ENCODE peak calls at places on chromosomes 5 and 9, in seven cellular contexts. A is astrocyte, Y is nephron progenitor cell, Q is HFF-Myc, C is gastrocnemius medialis, G is retinal pigment epithelial cell, N is esophagus squamous epithelium. H is an unnamed sample.

GRCh38 chr9:98796364-98797101 is at the start of gene ANKS6:
- DNase-seq in A (peak), Y (peak), Q (peak), C (peak), G (no peak), N (no peak), H (peak)

GRCh38 chr5:14250778-14251711 is 107.9 kb downstream of the TRIO start:
- DNase-seq in A (no peak), Y (no peak), Q (no peak), C (no peak), G (no peak), N (no peak), H (no peak)

GRCh38 chr5:139955053-139955605 is 88.0 kb downstream of the NRG2 start:
- DNase-seq in A (no peak), Y (no peak), Q (no peak), C (no peak), G (no peak), N (no peak), H (no peak)

GRCh38 chr9:111658943-111659342 is 2.5 kb upstream of the GNG10 start:
- DNase-seq in A (no peak), Y (no peak), Q (no peak), C (no peak), G (no peak), N (no peak), H (no peak)

GRCh38 chr5:1008451-1009358 is at the start of gene NKD2:
- DNase-seq in A (no peak), Y (peak), Q (no peak), C (no peak), G (no peak), N (no peak), H (no peak)

GRCh38 chr5:81631124-81631523 is 119.8 kb downstream of the SSBP2 start:
- DNase-seq in A (no peak), Y (no peak), Q (no peak), C (no peak), G (peak), N (no peak), H (no peak)

GRCh38 chr9:95373765-95374435 is 56.4 kb upstream of the FANCC start:
- DNase-seq in A (no peak), Y (no peak), Q (no peak), C (no peak), G (no peak), N (no peak), H (no peak)

GRCh38 chr5:125081101-125081500 is 334.7 kb upstream of the ZNF608 start:
- DNase-seq in A (no peak), Y (no peak), Q (no peak), C (no peak), G (no peak), N (no peak), H (no peak)

GRCh38 chr9:91516781-91517180 is 93.1 kb upstream of the NFIL3 start:
- DNase-seq in A (no peak), Y (no peak), Q (no peak), C (no peak), G (no peak), N (no peak), H (no peak)

GRCh38 chr5:128228506-128228905 is 144.9 kb downstream of the SLC12A2 start:
- DNase-seq in A (peak), Y (no peak), Q (peak), C (no peak), G (peak), N (no peak), H (peak)

GRCh38 chr5:162550236-162550635 is 482.7 kb downstream of the GABRG2 start:
- DNase-seq in A (no peak), Y (no peak), Q (no peak), C (no peak), G (no peak), N (no peak), H (no peak)

GRCh38 chr9:6758418-6759113 is 793 bp downstream of the KDM4C start:
- DNase-seq in A (no peak), Y (peak), Q (no peak), C (peak), G (no peak), N (no peak), H (peak)

GRCh38 chr5:50666261-50667078 is at the start of gene PARP8:
- DNase-seq in A (peak), Y (peak), Q (no peak), C (no peak), G (no peak), N (peak), H (peak)

GRCh38 chr9:93450817-93451761 is at the start of gene FAM120A:
- DNase-seq in A (peak), Y (peak), Q (no peak), C (peak), G (no peak), N (peak), H (peak)

GRCh38 chr5:122585111-122585415 is 189.8 kb upstream of the SNX2 start:
- DNase-seq in A (no peak), Y (peak), Q (no peak), C (no peak), G (no peak), N (no peak), H (no peak)

GRCh38 chr5:171336486-171337206 is 27.6 kb downstream of the TLX3 start:
- DNase-seq in A (peak), Y (peak), Q (peak), C (no peak), G (peak), N (no peak), H (peak)

GRCh38 chr9:110048976-110049698 is 158.8 kb downstream of the C9orf152 start:
- DNase-seq in A (no peak), Y (peak), Q (no peak), C (no peak), G (no peak), N (no peak), H (peak)

GRCh38 chr5:96049398-96050272 is 88.0 kb upstream of the ELL2 start:
- DNase-seq in A (peak), Y (no peak), Q (no peak), C (no peak), G (peak), N (no peak), H (peak)

GRCh38 chr9:113233146-113233545 is 11.8 kb downstream of the SLC31A1 start:
- DNase-seq in A (no peak), Y (no peak), Q (no peak), C (no peak), G (no peak), N (no peak), H (peak)

GRCh38 chr9:116115731-116116353 is 37.7 kb upstream of the PAPPA start:
- DNase-seq in A (peak), Y (no peak), Q (no peak), C (no peak), G (no peak), N (no peak), H (peak)

GRCh38 chr9:126334626-126335621 is 8.3 kb downstream of the MVB12B start:
- DNase-seq in A (peak), Y (no peak), Q (no peak), C (peak), G (peak), N (no peak), H (peak)

GRCh38 chr9:129551393-129551973 is 69.4 kb downstream of the C9orf50 start:
- DNase-seq in A (no peak), Y (no peak), Q (no peak), C (no peak), G (no peak), N (no peak), H (no peak)

GRCh38 chr5:106393276-106393675 is 1277.5 kb downstream of the EFNA5 start:
- DNase-seq in A (no peak), Y (no peak), Q (no peak), C (no peak), G (no peak), N (no peak), H (no peak)

GRCh38 chr9:130237763-130238524 is 27.6 kb upstream of the HMCN2 start:
- DNase-seq in A (no peak), Y (no peak), Q (no peak), C (no peak), G (no peak), N (no peak), H (no peak)

GRCh38 chr5:119275146-119275872 is 80.5 kb upstream of the TNFAIP8 start:
- DNase-seq in A (peak), Y (no peak), Q (no peak), C (no peak), G (no peak), N (no peak), H (peak)

GRCh38 chr9:127923771-127924170 is 6.8 kb downstream of the PIP5KL1 start:
- DNase-seq in A (peak), Y (no peak), Q (no peak), C (no peak), G (no peak), N (no peak), H (peak)

GRCh38 chr5:178777557-178777956 is 47.1 kb upstream of the ZNF354A start:
- DNase-seq in A (no peak), Y (no peak), Q (no peak), C (no peak), G (no peak), N (no peak), H (no peak)

GRCh38 chr5:11214851-11215250 is 453.8 kb upstream of the DAP start:
- DNase-seq in A (no peak), Y (no peak), Q (no peak), C (no peak), G (no peak), N (no peak), H (no peak)

GRCh38 chr9:68843239-68843638 is 138.2 kb downstream of the PIP5K1B start:
- DNase-seq in A (no peak), Y (no peak), Q (no peak), C (no peak), G (no peak), N (no peak), H (no peak)

GRCh38 chr5:1777281-1778137 is 22.1 kb downstream of the MRPL36 start:
- DNase-seq in A (no peak), Y (no peak), Q (no peak), C (no peak), G (no peak), N (no peak), H (no peak)

GRCh38 chr9:16673171-16673570 is 197.3 kb downstream of the BNC2 start:
- DNase-seq in A (peak), Y (no peak), Q (no peak), C (no peak), G (no peak), N (no peak), H (no peak)

GRCh38 chr5:171523781-171524180 is 104.3 kb downstream of the FGF18 start:
- DNase-seq in A (no peak), Y (no peak), Q (no peak), C (no peak), G (no peak), N (no peak), H (no peak)

GRCh38 chr9:89234636-89235035 is 56.0 kb upstream of the SHC3 start:
- DNase-seq in A (peak), Y (peak), Q (no peak), C (no peak), G (no peak), N (no peak), H (peak)

GRCh38 chr5:168106008-168106761 is 185.3 kb upstream of the WWC1 start:
- DNase-seq in A (peak), Y (no peak), Q (no peak), C (no peak), G (peak), N (no peak), H (peak)

GRCh38 chr9:27384262-27385014 is 87.5 kb upstream of the EQTN start:
- DNase-seq in A (no peak), Y (no peak), Q (no peak), C (no peak), G (no peak), N (no peak), H (no peak)

GRCh38 chr5:150513375-150514309 is 5.7 kb downstream of the NDST1 start:
- DNase-seq in A (no peak), Y (peak), Q (no peak), C (no peak), G (no peak), N (no peak), H (no peak)
- TF ChIP-seq CTCF in A (peak), Y (peak), Q (no peak), C (no peak), G (peak), N (peak), H (peak)

GRCh38 chr5:78675956-78676727 is 27.6 kb upstream of the LHFPL2 start:
- DNase-seq in A (no peak), Y (no peak), Q (no peak), C (no peak), G (no peak), N (no peak), H (no peak)

GRCh38 chr5:78679905-78680304 is 31.3 kb upstream of the LHFPL2 start:
- DNase-seq in A (no peak), Y (no peak), Q (no peak), C (no peak), G (no peak), N (no peak), H (no peak)

GRCh38 chr5:78672154-78672553 is 23.6 kb upstream of the LHFPL2 start:
- DNase-seq in A (no peak), Y (no peak), Q (no peak), C (no peak), G (no peak), N (no peak), H (no peak)

DNA sequence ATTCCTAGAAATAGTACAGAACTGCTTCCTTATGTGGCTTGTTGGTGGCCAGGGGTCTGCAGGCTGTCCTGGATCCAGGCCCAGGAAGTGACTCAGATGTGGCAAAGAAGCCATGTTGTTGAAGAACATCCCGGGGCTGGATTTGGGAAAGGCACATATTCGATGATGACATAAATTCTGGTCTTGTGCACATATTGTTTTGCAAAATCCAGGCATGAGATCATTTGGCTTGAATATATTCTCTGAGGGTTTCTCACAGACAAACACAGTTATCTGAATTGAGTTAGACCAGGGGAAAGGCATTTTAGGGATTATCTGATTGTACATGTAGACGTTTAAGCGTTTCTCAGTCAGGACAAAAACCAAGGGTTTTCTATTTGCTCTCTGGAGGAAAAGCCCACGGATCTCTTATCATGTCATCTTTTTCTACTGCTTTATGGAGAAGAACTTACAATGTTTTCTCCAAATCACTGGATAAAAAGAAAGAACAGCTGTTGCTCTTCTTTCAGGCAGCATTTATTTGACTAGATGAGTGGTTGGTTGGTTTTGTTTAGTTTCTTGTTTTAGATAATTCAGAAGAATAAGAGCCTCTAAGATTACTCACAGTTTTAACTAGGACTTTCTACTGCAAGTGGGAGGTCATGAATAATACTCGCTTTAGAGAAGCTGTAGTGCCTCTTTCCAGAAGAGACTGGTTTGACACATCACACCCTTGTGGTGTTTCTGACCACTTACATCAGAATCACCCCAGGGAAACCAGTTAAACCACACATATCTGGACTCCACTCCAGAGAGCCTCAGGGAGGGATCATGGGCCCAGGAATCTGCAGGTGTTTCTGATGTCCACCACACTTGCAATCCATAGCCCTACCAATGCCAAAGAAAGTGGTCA is 29.5 kb upstream of the LHFPL2 start:
- DNase-seq in A (peak), Y (no peak), Q (peak), C (peak), G (peak), N (no peak), H (peak)
- TF ChIP-seq CTCF in A (peak), Y (no peak), Q (no peak), C (no peak), G (no peak), N (no peak), H (peak)

GRCh38 chr5:138352071-138352721 is at the start of gene KDM3B:
- DNase-seq in A (peak), Y (peak), Q (no peak), C (peak), G (no peak), N (peak), H (peak)

GRCh38 chr5:138354387-138354786 is 1.9 kb downstream of the KDM3B start:
- DNase-seq in A (no peak), Y (no peak), Q (no peak), C (no peak), G (no peak), N (no peak), H (no peak)

GRCh38 chr5:138353550-138353893 is 1.0 kb downstream of the KDM3B start:
- DNase-seq in A (peak), Y (no peak), Q (no peak), C (no peak), G (no peak), N (no peak), H (no peak)

GRCh38 chr5:138351517-138351916 is 968 bp upstream of the KDM3B start:
- DNase-seq in A (no peak), Y (no peak), Q (no peak), C (no peak), G (no peak), N (no peak), H (peak)

DNA sequence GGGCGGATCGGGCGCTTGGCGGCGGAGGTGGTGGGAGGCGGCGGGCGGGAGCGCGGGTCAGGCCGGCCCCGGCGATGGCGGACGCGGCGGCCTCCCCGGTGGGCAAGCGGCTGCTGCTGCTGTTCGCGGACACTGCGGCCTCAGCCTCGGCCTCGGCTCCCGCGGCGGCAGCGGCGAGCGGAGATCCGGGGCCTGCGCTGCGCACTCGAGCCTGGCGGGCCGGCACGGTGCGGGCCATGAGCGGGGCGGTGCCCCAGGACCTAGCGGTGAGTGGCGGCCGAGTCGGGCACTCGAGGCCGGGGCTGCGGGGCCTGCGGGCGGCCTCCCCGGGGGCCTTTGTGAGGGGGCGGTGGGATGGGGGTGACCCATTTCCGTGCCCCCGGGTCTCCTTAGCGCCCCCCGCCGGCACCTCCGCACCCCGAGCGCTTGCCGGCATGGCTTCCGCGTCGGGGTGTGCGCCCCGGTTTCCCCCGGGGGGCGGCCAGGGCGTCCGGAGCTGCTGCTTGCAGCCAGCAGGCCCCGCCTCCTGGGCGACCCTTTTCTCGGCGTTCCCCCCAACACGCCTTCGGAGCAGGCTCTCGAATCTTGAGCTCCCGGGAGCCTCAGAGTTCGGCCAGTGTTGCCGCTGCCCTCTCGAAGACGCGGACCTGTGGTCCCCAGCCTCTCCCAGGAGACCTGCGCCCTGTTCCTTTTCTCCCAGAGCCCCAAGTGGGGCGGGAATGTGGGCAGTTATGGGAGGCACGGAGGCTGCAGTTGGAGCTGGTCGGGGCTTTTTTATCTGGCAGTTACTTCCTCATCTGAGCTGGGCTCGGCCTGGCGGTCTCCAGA is 451 bp downstream of the KDM3B start:
- DNase-seq in A (peak), Y (peak), Q (no peak), C (peak), G (no peak), N (peak), H (peak)
- TF ChIP-seq CTCF in A (no peak), Y (no peak), Q (peak), C (peak), G (peak), N (peak), H (no peak)

DNA sequence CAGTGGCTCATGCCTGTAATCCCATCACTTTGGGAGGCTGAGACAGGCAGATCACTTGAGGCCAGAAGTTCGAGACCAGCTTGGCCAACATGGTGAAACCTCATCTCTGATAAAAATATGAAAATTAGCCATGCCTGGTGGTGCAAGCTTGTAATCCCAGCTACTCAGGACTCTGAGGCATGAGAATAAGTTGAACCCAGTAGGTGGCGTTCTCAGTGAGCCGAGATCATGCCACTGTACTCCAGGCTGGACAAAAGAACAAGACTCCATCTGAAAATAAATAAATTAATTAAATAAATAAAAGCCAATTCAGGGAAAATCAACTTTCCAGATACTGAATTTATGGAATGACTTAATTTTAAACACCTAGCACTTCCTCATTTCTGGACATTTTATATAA is 1722.1 kb downstream of the MAT2B start:
- DNase-seq in A (no peak), Y (no peak), Q (no peak), C (no peak), G (no peak), N (no peak), H (no peak)
- TF ChIP-seq CTCF in A (no peak), Y (no peak), Q (no peak), C (no peak), G (peak), N (no peak), H (no peak)

DNA sequence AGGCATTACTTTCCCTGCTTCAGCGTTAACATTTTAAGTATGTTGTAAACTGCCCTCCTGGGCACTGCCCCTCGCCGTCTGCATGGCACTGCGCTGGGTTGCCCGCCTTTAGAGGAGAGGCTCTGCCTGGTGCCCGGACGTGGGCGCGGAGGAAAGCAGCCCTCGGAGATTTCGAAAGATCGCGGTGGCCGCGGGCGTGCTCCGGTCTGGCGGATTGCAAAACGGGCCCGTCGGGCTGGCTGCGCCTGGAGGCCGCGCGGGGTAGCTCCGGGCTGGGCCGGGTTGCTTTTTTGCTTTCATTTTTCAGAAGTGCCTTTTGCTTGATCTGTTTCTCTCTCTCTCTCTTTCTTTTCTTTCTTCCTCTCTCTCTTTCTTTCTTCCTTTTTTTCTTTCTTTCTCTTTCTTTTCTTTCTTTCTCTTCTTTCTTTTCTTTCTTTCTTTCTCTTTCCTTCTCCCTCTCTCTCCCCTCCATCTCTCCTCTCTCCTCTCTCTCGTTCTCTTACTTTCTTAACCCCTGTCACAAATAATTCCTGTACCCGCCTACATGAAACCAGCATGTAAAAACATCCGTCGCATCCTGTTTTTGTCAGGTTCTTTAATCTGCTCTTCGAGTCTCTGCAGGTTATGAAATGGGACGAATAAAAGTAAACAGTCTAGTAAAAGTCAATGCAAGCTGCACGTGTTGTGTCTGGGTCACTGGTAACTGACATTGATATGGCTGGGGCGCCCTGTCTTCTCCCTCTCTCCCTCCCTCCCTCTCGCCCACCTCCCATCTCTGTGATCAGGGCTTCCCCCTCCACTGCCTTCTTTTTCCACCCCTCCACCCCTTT is 1.7 kb downstream of the FST start:
- DNase-seq in A (peak), Y (peak), Q (no peak), C (no peak), G (no peak), N (no peak), H (peak)
- TF ChIP-seq CTCF in A (no peak), Y (no peak), Q (no peak), C (no peak), G (peak), N (peak), H (peak)

H was measured in fibroblast of pulmonary artery.